ENCODE peak calls at places on chromosome 13, in ten cellular contexts. K is fibroblast of lung; G is mucosa of descending colon; Y is AG09319; W is activated naive CD4-positive, alpha-beta T cell treated with anti-CD3 and anti-CD28 coated beads for 36 hours; R is fibroblast of mammary gland; F is hepatic stellate cell; J is GM04504; L is HCT116; B is activated CD8-positive, alpha-beta T cell treated with anti-CD3 and anti-CD28 coated beads for 36 hours. P is an unnamed sample.

GRCh38 chr13:35957996-35958395 is 173.2 kb downstream of the DCLK1 start:
- DNase-seq in Y (no peak), G (no peak), W (no peak), B (no peak), L (no peak), K (no peak), F (no peak), J (no peak), R (no peak), P (no peak)

GRCh38 chr13:80363890-80364503 is 23.1 kb upstream of the SPRY2 start:
- DNase-seq in K (peak), W (no peak), F (peak), B (no peak), G (no peak), Y (no peak), R (peak), J (no peak), L (no peak), P (no peak)

GRCh38 chr13:112710855-112711527 is 21.2 kb downstream of the ATP11A start:
- DNase-seq in L (no peak), B (no peak), Y (no peak), F (no peak), W (no peak), R (no peak), G (no peak), K (no peak), J (no peak), P (no peak)

GRCh38 chr13:95050800-95051620 is 250.2 kb downstream of the ABCC4 start:
- DNase-seq in B (no peak), G (no peak), Y (no peak), L (no peak), J (no peak), F (no peak), R (no peak), W (peak), K (no peak), P (no peak)

GRCh38 chr13:40502236-40502635 is 164.2 kb downstream of the FOXO1 start:
- DNase-seq in W (no peak), L (no peak), R (peak), G (no peak), J (no peak), Y (no peak), K (no peak), F (no peak), B (no peak), P (no peak)

GRCh38 chr13:34217343-34218094 is 399.6 kb downstream of the RFC3 start:
- DNase-seq in Y (no peak), F (no peak), G (no peak), B (no peak), J (no peak), W (no peak), R (no peak), K (no peak), L (no peak), P (no peak)

GRCh38 chr13:52809310-52809769 is 39.1 kb downstream of the PCDH8 start:
- DNase-seq in G (peak), L (peak), R (peak), Y (no peak), K (peak), F (peak), B (peak), J (peak), W (peak), P (peak)

GRCh38 chr13:100532836-100533435 is 55.7 kb downstream of the GGACT start:
- DNase-seq in B (no peak), K (no peak), W (no peak), G (no peak), Y (no peak), L (no peak), F (no peak), R (no peak), J (no peak), P (no peak)

GRCh38 chr13:101640797-101641400 is 188.4 kb downstream of the ITGBL1 start:
- DNase-seq in W (no peak), B (no peak), Y (no peak), K (peak), G (no peak), R (peak), L (no peak), J (peak), F (peak), P (no peak)

GRCh38 chr13:95256086-95256485 is 45.2 kb downstream of the ABCC4 start:
- DNase-seq in F (peak), W (no peak), K (peak), G (no peak), L (peak), Y (no peak), B (no peak), R (peak), J (peak), P (no peak)

GRCh38 chr13:30750036-30750435 is 14.7 kb downstream of the ALOX5AP start:
- DNase-seq in Y (no peak), F (no peak), W (no peak), J (no peak), G (no peak), B (no peak), L (no peak), R (no peak), K (no peak), P (no peak)

GRCh38 chr13:43057653-43058317 is 34.4 kb downstream of the DNAJC15 start:
- DNase-seq in L (peak), J (no peak), R (no peak), G (no peak), F (no peak), K (peak), Y (no peak), B (peak), W (peak), P (no peak)

GRCh38 chr13:30934381-30934780 is 1.9 kb downstream of the TEX26 start:
- DNase-seq in F (no peak), Y (no peak), K (no peak), R (no peak), B (no peak), J (no peak), W (no peak), G (no peak), L (no peak), P (no peak)

GRCh38 chr13:68304287-68304893 is 1074.3 kb upstream of the PCDH9 start:
- DNase-seq in J (no peak), B (no peak), L (peak), K (peak), R (peak), G (no peak), W (no peak), F (peak), Y (no peak), P (no peak)

GRCh38 chr13:41492432-41493267 is 35.3 kb downstream of the RGCC start:
- DNase-seq in J (no peak), K (no peak), G (no peak), W (peak), L (no peak), R (no peak), B (peak), Y (no peak), F (no peak), P (peak)

GRCh38 chr13:39765801-39766463 is 110.5 kb downstream of the COG6 start:
- DNase-seq in F (no peak), Y (no peak), L (no peak), R (peak), J (no peak), W (peak), K (peak), B (peak), G (peak), P (no peak)

GRCh38 chr13:26929971-26930730 is 169.6 kb upstream of the GPR12 start:
- DNase-seq in R (peak), Y (no peak), B (peak), G (peak), F (peak), W (peak), L (peak), K (peak), J (peak), P (peak)

GRCh38 chr13:31587696-31588266 is 151.5 kb upstream of the RXFP2 start:
- DNase-seq in F (peak), K (no peak), R (peak), L (no peak), J (no peak), W (no peak), B (no peak), Y (no peak), G (no peak), P (no peak)

GRCh38 chr13:98821372-98822237 is 69.1 kb upstream of the SLC15A1 start:
- DNase-seq in R (peak), L (no peak), K (peak), Y (peak), F (no peak), G (no peak), B (no peak), J (no peak), W (no peak), P (no peak)

GRCh38 chr13:30584332-30584731 is 33.4 kb upstream of the USPL1 start:
- DNase-seq in W (no peak), F (no peak), L (no peak), J (no peak), R (no peak), Y (no peak), K (no peak), B (no peak), G (no peak), P (no peak)

GRCh38 chr13:113057084-113057483 is 48.5 kb upstream of the F7 start:
- DNase-seq in W (no peak), F (no peak), Y (no peak), L (no peak), R (no peak), G (no peak), B (no peak), J (no peak), K (no peak), P (no peak)

GRCh38 chr13:46468570-46468969 is 81.5 kb upstream of the RUBCNL start:
- DNase-seq in R (no peak), F (no peak), L (no peak), B (no peak), K (no peak), G (no peak), Y (no peak), J (no peak), W (no peak), P (no peak)

GRCh38 chr13:106520205-106521004 is 15.1 kb downstream of the EFNB2 start:
- DNase-seq in F (no peak), G (no peak), B (no peak), L (no peak), W (no peak), R (peak), Y (no peak), J (no peak), K (peak), P (no peak)

GRCh38 chr13:50167224-50167947 is 152.1 kb downstream of the KCNRG start:
- DNase-seq in B (no peak), G (no peak), K (no peak), Y (no peak), J (no peak), W (peak), F (no peak), R (no peak), L (no peak), P (no peak)

GRCh38 chr13:37014609-37015008 is 14.0 kb downstream of the EXOSC8 start:
- DNase-seq in R (no peak), J (no peak), L (no peak), W (no peak), Y (peak), F (no peak), G (no peak), K (peak), B (no peak), P (no peak)

GRCh38 chr13:112693831-112694497 is 4.1 kb downstream of the ATP11A start:
- DNase-seq in K (peak), F (peak), Y (peak), L (no peak), G (no peak), W (no peak), R (peak), J (peak), B (no peak), P (no peak)

GRCh38 chr13:78022164-78022877 is 103.7 kb upstream of the EDNRB start:
- DNase-seq in R (peak), G (no peak), J (peak), K (peak), F (peak), W (peak), L (no peak), B (peak), Y (no peak), P (peak)

GRCh38 chr13:25286308-25286968 is 850 bp downstream of the MTMR6 start:
- DNase-seq in W (peak), G (no peak), J (no peak), K (peak), F (peak), L (no peak), Y (no peak), R (peak), B (peak), P (peak)

GRCh38 chr13:99792079-99792921 is 179.3 kb downstream of the ZIC5 start:
- DNase-seq in F (no peak), B (no peak), J (no peak), G (no peak), Y (no peak), R (no peak), K (no peak), W (no peak), L (no peak), P (no peak)

GRCh38 chr13:61463027-61463426 is 47.4 kb upstream of the PCDH20 start:
- DNase-seq in K (no peak), B (no peak), J (no peak), Y (no peak), F (no peak), L (no peak), G (no peak), R (no peak), W (no peak), P (no peak)

GRCh38 chr13:51776179-51776578 is 27.8 kb downstream of the DHRS12 start:
- DNase-seq in G (no peak), R (no peak), L (no peak), J (no peak), B (no peak), F (no peak), K (no peak), Y (no peak), W (no peak), P (no peak)

GRCh38 chr13:29319451-29319850 is 276.0 kb downstream of the SLC7A1 start:
- DNase-seq in R (no peak), F (no peak), B (no peak), G (no peak), L (no peak), J (no peak), W (no peak), Y (no peak), K (no peak), P (no peak)

P was measured in naive B cell.